ENCODE peak calls at places on chromosomes 3 and 15, in four cellular contexts. Q, M, A and D are unnamed samples.
A peak's percentile ranks its signal among the peaks of the same experiment; 100 is the strongest.

GRCh38 chr3:65385805-65386204 is 652.9 kb downstream of the MAGI1 start:
- DNase-seq in Q (no peak), M (no peak), A (no peak), D (no peak)

GRCh38 chr3:112327371-112327951 is 5.5 kb upstream of the CD200 start:
- DNase-seq in Q (peak; percentile 44), M (no peak), A (peak; percentile 50), D (peak; percentile 66)

GRCh38 chr3:62188547-62189375 is 184.6 kb downstream of the FEZF2 start:
- DNase-seq in Q (peak; percentile 83), M (peak; percentile 62), A (peak; percentile 80), D (peak; percentile 70)

GRCh38 chr15:31227954-31228542 is 98.6 kb upstream of the KLF13 start:
- DNase-seq in Q (no peak), M (no peak), A (no peak), D (peak; percentile 44)

GRCh38 chr15:49706805-49707204 is 86.0 kb downstream of the DTWD1 start:
- DNase-seq in Q (no peak), M (no peak), A (no peak), D (no peak)

GRCh38 chr3:9153763-9154601 is 95.5 kb downstream of the SRGAP3 start:
- DNase-seq in Q (no peak), M (no peak), A (no peak), D (no peak)

GRCh38 chr3:146024260-146024659 is 136.7 kb downstream of the PLOD2 start:
- DNase-seq in Q (no peak), M (no peak), A (no peak), D (no peak)

GRCh38 chr3:98921957-98922356 is 20.5 kb upstream of the DCBLD2 start:
- DNase-seq in Q (no peak), M (no peak), A (no peak), D (no peak)

GRCh38 chr3:9201278-9201677 is 48.2 kb downstream of the SRGAP3 start:
- DNase-seq in Q (peak; percentile 59), M (no peak), A (no peak), D (no peak)

GRCh38 chr3:81886081-81886480 is 124.6 kb upstream of the GBE1 start:
- DNase-seq in Q (no peak), M (no peak), A (no peak), D (no peak)

GRCh38 chr3:15332405-15333098 is at the start of gene SH3BP5:
- DNase-seq in Q (peak; percentile 93), M (peak; percentile 71), A (peak; percentile 88), D (peak; percentile 87)

GRCh38 chr15:49045691-49046112 is 544 bp downstream of the SECISBP2L start:
- DNase-seq in Q (no peak), M (peak; percentile 21), A (peak; percentile 54), D (peak; percentile 52)

GRCh38 chr3:194082596-194083220 is 53.2 kb upstream of the HES1 start:
- DNase-seq in Q (no peak), M (no peak), A (no peak), D (no peak)

GRCh38 chr15:91116379-91117067 is 16.5 kb downstream of the SV2B start:
- DNase-seq in Q (no peak), M (no peak), A (peak; percentile 75), D (no peak)

GRCh38 chr3:178097576-178097975 is 438.7 kb upstream of the KCNMB2 start:
- DNase-seq in Q (no peak), M (no peak), A (no peak), D (no peak)

GRCh38 chr3:195259146-195259563 is 11.8 kb downstream of the XXYLT1 start:
- DNase-seq in Q (no peak), M (no peak), A (no peak), D (no peak)